ENCODE peak calls at places on chromosomes 6 and 20, in six cellular contexts. One of them, this sample, is unnamed.

GRCh38 chr20:39588148-39588757 is 626.1 kb downstream of the DHX35 start:
- DNase-seq in progenitor cell of endocrine pancreas: no peak
- DNase-seq in AG10803: no peak
- DNase-seq in NB4: no peak
- DNase-seq in RWPE1: no peak
- DNase-seq in GM13976: no peak
- DNase-seq in this sample: no peak

GRCh38 chr6:53866231-53866630 is 71.4 kb downstream of the LRRC1 start:
- DNase-seq in GM13976: no peak
- DNase-seq in progenitor cell of endocrine pancreas: no peak
- DNase-seq in NB4: no peak
- DNase-seq in RWPE1: no peak
- DNase-seq in AG10803: no peak
- DNase-seq in this sample: no peak

GRCh38 chr6:125101656-125102055 is 51.9 kb upstream of the TPD52L1 start:
- DNase-seq in GM13976: no peak
- DNase-seq in progenitor cell of endocrine pancreas: no peak
- DNase-seq in AG10803: peak
- DNase-seq in NB4: no peak
- DNase-seq in RWPE1: no peak
- DNase-seq in this sample: no peak

GRCh38 chr6:150308812-150309475 is 59.9 kb upstream of the IYD start:
- DNase-seq in NB4: no peak
- DNase-seq in AG10803: no peak
- DNase-seq in RWPE1: no peak
- DNase-seq in progenitor cell of endocrine pancreas: no peak
- DNase-seq in GM13976: no peak
- DNase-seq in this sample: no peak

GRCh38 chr6:24899647-24900325 is 36.0 kb downstream of the RIPOR2 start:
- DNase-seq in GM13976: no peak
- DNase-seq in RWPE1: no peak
- DNase-seq in progenitor cell of endocrine pancreas: no peak
- DNase-seq in NB4: no peak
- DNase-seq in AG10803: peak
- DNase-seq in this sample: no peak

GRCh38 chr20:11379257-11380011 is 538.3 kb upstream of the BTBD3 start:
- DNase-seq in AG10803: no peak
- DNase-seq in GM13976: no peak
- DNase-seq in progenitor cell of endocrine pancreas: peak
- DNase-seq in NB4: peak
- DNase-seq in RWPE1: no peak
- DNase-seq in this sample: no peak

GRCh38 chr6:117548797-117549301 is 53.5 kb downstream of the GOPC start:
- DNase-seq in NB4: no peak
- DNase-seq in AG10803: peak
- DNase-seq in RWPE1: peak
- DNase-seq in progenitor cell of endocrine pancreas: no peak
- DNase-seq in GM13976: no peak
- DNase-seq in this sample: no peak

GRCh38 chr6:34341481-34341971 is 50.9 kb downstream of the NUDT3 start:
- DNase-seq in progenitor cell of endocrine pancreas: no peak
- DNase-seq in RWPE1: peak
- DNase-seq in NB4: peak
- DNase-seq in GM13976: no peak
- DNase-seq in AG10803: peak
- DNase-seq in this sample: no peak

GRCh38 chr20:17771206-17772004 is 71.6 kb downstream of the BANF2 start:
- DNase-seq in GM13976: no peak
- DNase-seq in progenitor cell of endocrine pancreas: no peak
- DNase-seq in RWPE1: no peak
- DNase-seq in AG10803: peak
- DNase-seq in NB4: no peak
- DNase-seq in this sample: no peak

GRCh38 chr6:27650620-27651370 is 177.9 kb upstream of the ZNF184 start:
- DNase-seq in progenitor cell of endocrine pancreas: peak
- DNase-seq in NB4: peak
- DNase-seq in GM13976: peak
- DNase-seq in RWPE1: no peak
- DNase-seq in AG10803: no peak
- DNase-seq in this sample: peak
- TF ChIP-seq CTCF in progenitor cell of endocrine pancreas: peak
- TF ChIP-seq CTCF in NB4: peak
- TF ChIP-seq CTCF in GM13976: no peak
- TF ChIP-seq CTCF in RWPE1: peak
- TF ChIP-seq CTCF in AG10803: no peak
- TF ChIP-seq CTCF in this sample: peak

GRCh38 chr20:57332105-57333089 is 2.8 kb downstream of the SPO11 start:
- DNase-seq in RWPE1: peak
- DNase-seq in NB4: no peak
- DNase-seq in GM13976: no peak
- DNase-seq in AG10803: no peak
- DNase-seq in progenitor cell of endocrine pancreas: no peak
- DNase-seq in this sample: no peak
- TF ChIP-seq CTCF in RWPE1: peak
- TF ChIP-seq CTCF in NB4: no peak
- TF ChIP-seq CTCF in GM13976: no peak
- TF ChIP-seq CTCF in AG10803: no peak
- TF ChIP-seq CTCF in progenitor cell of endocrine pancreas: peak
- TF ChIP-seq CTCF in this sample: no peak

GRCh38 chr6:143515766-143516355 is 4.3 kb upstream of the FUCA2 start:
- DNase-seq in RWPE1: no peak
- DNase-seq in NB4: no peak
- DNase-seq in AG10803: no peak
- DNase-seq in GM13976: no peak
- DNase-seq in progenitor cell of endocrine pancreas: no peak
- DNase-seq in this sample: no peak

GRCh38 chr6:143507358-143508145 is 4.0 kb downstream of the FUCA2 start:
- DNase-seq in NB4: no peak
- DNase-seq in AG10803: no peak
- DNase-seq in RWPE1: no peak
- DNase-seq in GM13976: peak
- DNase-seq in progenitor cell of endocrine pancreas: no peak
- DNase-seq in this sample: peak

GRCh38 chr6:143514996-143515760 is 3.7 kb upstream of the FUCA2 start:
- DNase-seq in RWPE1: no peak
- DNase-seq in NB4: no peak
- DNase-seq in AG10803: peak
- DNase-seq in GM13976: no peak
- DNase-seq in progenitor cell of endocrine pancreas: no peak
- DNase-seq in this sample: peak

GRCh38 chr6:143513410-143513809 is 1.9 kb upstream of the FUCA2 start:
- DNase-seq in progenitor cell of endocrine pancreas: no peak
- DNase-seq in GM13976: peak
- DNase-seq in RWPE1: peak
- DNase-seq in AG10803: no peak
- DNase-seq in NB4: peak
- DNase-seq in this sample: no peak

GRCh38 chr6:143510991-143511891 is at the start of gene FUCA2:
- DNase-seq in progenitor cell of endocrine pancreas: peak
- DNase-seq in AG10803: peak
- DNase-seq in NB4: peak
- DNase-seq in RWPE1: peak
- DNase-seq in GM13976: peak
- DNase-seq in this sample: peak
- TF ChIP-seq CTCF in progenitor cell of endocrine pancreas: peak
- TF ChIP-seq CTCF in AG10803: no peak
- TF ChIP-seq CTCF in NB4: no peak
- TF ChIP-seq CTCF in RWPE1: no peak
- TF ChIP-seq CTCF in GM13976: no peak
- TF ChIP-seq CTCF in this sample: no peak

DNA sequence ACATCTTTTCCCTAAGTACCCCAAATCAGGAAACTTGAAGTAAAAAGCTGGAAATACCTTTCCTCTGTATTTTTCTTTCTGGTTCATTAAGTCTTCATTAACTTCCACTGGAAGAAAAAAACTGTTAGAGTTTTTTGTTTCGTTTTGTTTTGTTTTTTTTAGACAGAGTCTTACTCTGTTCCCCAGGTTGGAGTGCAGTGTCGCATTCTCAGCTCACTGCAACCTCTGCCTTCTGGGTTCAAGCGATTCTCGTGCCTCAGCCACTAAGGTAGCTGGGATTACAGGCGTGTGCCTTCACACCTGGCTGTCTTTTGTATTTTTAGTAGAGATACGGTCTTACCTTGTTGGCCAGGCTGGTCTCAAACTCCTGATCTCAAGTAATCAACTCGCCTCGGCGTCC is 14.8 kb downstream of the RPF2 start:
- DNase-seq in AG10803: no peak
- DNase-seq in RWPE1: no peak
- DNase-seq in GM13976: no peak
- DNase-seq in NB4: no peak
- DNase-seq in progenitor cell of endocrine pancreas: no peak
- DNase-seq in this sample: no peak
- TF ChIP-seq CTCF in AG10803: no peak
- TF ChIP-seq CTCF in RWPE1: no peak
- TF ChIP-seq CTCF in GM13976: no peak
- TF ChIP-seq CTCF in NB4: no peak
- TF ChIP-seq CTCF in progenitor cell of endocrine pancreas: no peak
- TF ChIP-seq CTCF in this sample: no peak